ENCODE peak calls at places on chromosomes 4 and X, in five cellular contexts. One of them, this sample, is unnamed.

GRCh38 chrX:9677098-9677739 is 88.4 kb downstream of the GPR143 start:
- DNase-seq in activated T-helper 1 cell treated with anti-CD3 and anti-CD28 coated beads, Interleukin-12 subunit alpha, Interleukin-12 subunit beta, Interleukin-2, Interleukin-4 antibody, amounts not matched to agents 30 ng/mL and 10 ng/mL and 1 ng/mL, durations not matched to agents 14 hours and 24 hours and 36 hours: peak; percentile 37
- DNase-seq in sciatic nerve: no peak
- DNase-seq in activated naive CD4-positive, alpha-beta T cell treated with anti-CD3 and anti-CD28 coated beads for 36 hours: peak; percentile 51
- DNase-seq in GM23248: peak; percentile 23
- DNase-seq in this sample: no peak

GRCh38 chr4:23572382-23572781 is 317.5 kb downstream of the PPARGC1A start:
- DNase-seq in activated T-helper 1 cell treated with anti-CD3 and anti-CD28 coated beads, Interleukin-12 subunit alpha, Interleukin-12 subunit beta, Interleukin-2, Interleukin-4 antibody, amounts not matched to agents 30 ng/mL and 10 ng/mL and 1 ng/mL, durations not matched to agents 14 hours and 24 hours and 36 hours: no peak
- DNase-seq in sciatic nerve: no peak
- DNase-seq in activated naive CD4-positive, alpha-beta T cell treated with anti-CD3 and anti-CD28 coated beads for 36 hours: no peak
- DNase-seq in GM23248: no peak
- DNase-seq in this sample: no peak

GRCh38 chrX:33336783-33337182 is 125.4 kb upstream of the DMD start:
- DNase-seq in activated T-helper 1 cell treated with anti-CD3 and anti-CD28 coated beads, Interleukin-12 subunit alpha, Interleukin-12 subunit beta, Interleukin-2, Interleukin-4 antibody, amounts not matched to agents 30 ng/mL and 10 ng/mL and 1 ng/mL, durations not matched to agents 14 hours and 24 hours and 36 hours: no peak
- DNase-seq in sciatic nerve: no peak
- DNase-seq in activated naive CD4-positive, alpha-beta T cell treated with anti-CD3 and anti-CD28 coated beads for 36 hours: no peak
- DNase-seq in GM23248: peak; percentile 1
- DNase-seq in this sample: peak; percentile 18

GRCh38 chr4:77734928-77735327 is 84.2 kb downstream of the CNOT6L start:
- DNase-seq in activated T-helper 1 cell treated with anti-CD3 and anti-CD28 coated beads, Interleukin-12 subunit alpha, Interleukin-12 subunit beta, Interleukin-2, Interleukin-4 antibody, amounts not matched to agents 30 ng/mL and 10 ng/mL and 1 ng/mL, durations not matched to agents 14 hours and 24 hours and 36 hours: peak; percentile 50
- DNase-seq in sciatic nerve: no peak
- DNase-seq in activated naive CD4-positive, alpha-beta T cell treated with anti-CD3 and anti-CD28 coated beads for 36 hours: peak; percentile 49
- DNase-seq in GM23248: peak; percentile 29
- DNase-seq in this sample: peak; percentile 83

GRCh38 chr4:88791274-88791673 is 93.6 kb upstream of the NAP1L5 start:
- DNase-seq in activated T-helper 1 cell treated with anti-CD3 and anti-CD28 coated beads, Interleukin-12 subunit alpha, Interleukin-12 subunit beta, Interleukin-2, Interleukin-4 antibody, amounts not matched to agents 30 ng/mL and 10 ng/mL and 1 ng/mL, durations not matched to agents 14 hours and 24 hours and 36 hours: no peak
- DNase-seq in sciatic nerve: no peak
- DNase-seq in activated naive CD4-positive, alpha-beta T cell treated with anti-CD3 and anti-CD28 coated beads for 36 hours: no peak
- DNase-seq in GM23248: peak; percentile 63
- DNase-seq in this sample: no peak

GRCh38 chrX:123648028-123648810 is 84.6 kb downstream of the THOC2 start:
- DNase-seq in activated T-helper 1 cell treated with anti-CD3 and anti-CD28 coated beads, Interleukin-12 subunit alpha, Interleukin-12 subunit beta, Interleukin-2, Interleukin-4 antibody, amounts not matched to agents 30 ng/mL and 10 ng/mL and 1 ng/mL, durations not matched to agents 14 hours and 24 hours and 36 hours: peak; percentile 12
- DNase-seq in sciatic nerve: no peak
- DNase-seq in activated naive CD4-positive, alpha-beta T cell treated with anti-CD3 and anti-CD28 coated beads for 36 hours: peak; percentile 54
- DNase-seq in GM23248: peak; percentile 44
- DNase-seq in this sample: no peak

GRCh38 chr4:5101571-5101970 is 50.3 kb downstream of the STK32B start:
- DNase-seq in activated T-helper 1 cell treated with anti-CD3 and anti-CD28 coated beads, Interleukin-12 subunit alpha, Interleukin-12 subunit beta, Interleukin-2, Interleukin-4 antibody, amounts not matched to agents 30 ng/mL and 10 ng/mL and 1 ng/mL, durations not matched to agents 14 hours and 24 hours and 36 hours: no peak
- DNase-seq in sciatic nerve: no peak
- DNase-seq in activated naive CD4-positive, alpha-beta T cell treated with anti-CD3 and anti-CD28 coated beads for 36 hours: no peak
- DNase-seq in GM23248: no peak
- DNase-seq in this sample: no peak

GRCh38 chr4:182918044-182918607 is 940 bp upstream of the DCTD start:
- DNase-seq in activated T-helper 1 cell treated with anti-CD3 and anti-CD28 coated beads, Interleukin-12 subunit alpha, Interleukin-12 subunit beta, Interleukin-2, Interleukin-4 antibody, amounts not matched to agents 30 ng/mL and 10 ng/mL and 1 ng/mL, durations not matched to agents 14 hours and 24 hours and 36 hours: no peak
- DNase-seq in sciatic nerve: no peak
- DNase-seq in activated naive CD4-positive, alpha-beta T cell treated with anti-CD3 and anti-CD28 coated beads for 36 hours: no peak
- DNase-seq in GM23248: peak; percentile 28
- DNase-seq in this sample: no peak

GRCh38 chrX:41086627-41086932 is 1.3 kb downstream of the USP9X start:
- DNase-seq in activated T-helper 1 cell treated with anti-CD3 and anti-CD28 coated beads, Interleukin-12 subunit alpha, Interleukin-12 subunit beta, Interleukin-2, Interleukin-4 antibody, amounts not matched to agents 30 ng/mL and 10 ng/mL and 1 ng/mL, durations not matched to agents 14 hours and 24 hours and 36 hours: no peak
- DNase-seq in sciatic nerve: no peak
- DNase-seq in activated naive CD4-positive, alpha-beta T cell treated with anti-CD3 and anti-CD28 coated beads for 36 hours: peak; percentile 52
- DNase-seq in GM23248: no peak
- DNase-seq in this sample: no peak

GRCh38 chrX:148288451-148288850 is 212.0 kb upstream of the AFF2 start:
- DNase-seq in activated T-helper 1 cell treated with anti-CD3 and anti-CD28 coated beads, Interleukin-12 subunit alpha, Interleukin-12 subunit beta, Interleukin-2, Interleukin-4 antibody, amounts not matched to agents 30 ng/mL and 10 ng/mL and 1 ng/mL, durations not matched to agents 14 hours and 24 hours and 36 hours: no peak
- DNase-seq in sciatic nerve: no peak
- DNase-seq in activated naive CD4-positive, alpha-beta T cell treated with anti-CD3 and anti-CD28 coated beads for 36 hours: no peak
- DNase-seq in GM23248: no peak
- DNase-seq in this sample: no peak

GRCh38 chrX:8724176-8724757 is 7.7 kb downstream of the ANOS1 start:
- DNase-seq in activated T-helper 1 cell treated with anti-CD3 and anti-CD28 coated beads, Interleukin-12 subunit alpha, Interleukin-12 subunit beta, Interleukin-2, Interleukin-4 antibody, amounts not matched to agents 30 ng/mL and 10 ng/mL and 1 ng/mL, durations not matched to agents 14 hours and 24 hours and 36 hours: no peak
- DNase-seq in sciatic nerve: no peak
- DNase-seq in activated naive CD4-positive, alpha-beta T cell treated with anti-CD3 and anti-CD28 coated beads for 36 hours: no peak
- DNase-seq in GM23248: no peak
- DNase-seq in this sample: no peak

GRCh38 chrX:39721570-39722279 is 376.0 kb downstream of the BCOR start:
- DNase-seq in activated T-helper 1 cell treated with anti-CD3 and anti-CD28 coated beads, Interleukin-12 subunit alpha, Interleukin-12 subunit beta, Interleukin-2, Interleukin-4 antibody, amounts not matched to agents 30 ng/mL and 10 ng/mL and 1 ng/mL, durations not matched to agents 14 hours and 24 hours and 36 hours: no peak
- DNase-seq in sciatic nerve: no peak
- DNase-seq in activated naive CD4-positive, alpha-beta T cell treated with anti-CD3 and anti-CD28 coated beads for 36 hours: no peak
- DNase-seq in GM23248: peak; percentile 60
- DNase-seq in this sample: no peak

GRCh38 chr4:71473541-71474240 is 134.9 kb downstream of the SLC4A4 start:
- DNase-seq in activated T-helper 1 cell treated with anti-CD3 and anti-CD28 coated beads, Interleukin-12 subunit alpha, Interleukin-12 subunit beta, Interleukin-2, Interleukin-4 antibody, amounts not matched to agents 30 ng/mL and 10 ng/mL and 1 ng/mL, durations not matched to agents 14 hours and 24 hours and 36 hours: no peak
- DNase-seq in sciatic nerve: no peak
- DNase-seq in activated naive CD4-positive, alpha-beta T cell treated with anti-CD3 and anti-CD28 coated beads for 36 hours: no peak
- DNase-seq in GM23248: peak; percentile 28
- DNase-seq in this sample: no peak

GRCh38 chr4:55358246-55358645 is 12.2 kb downstream of the SRD5A3 start:
- DNase-seq in activated T-helper 1 cell treated with anti-CD3 and anti-CD28 coated beads, Interleukin-12 subunit alpha, Interleukin-12 subunit beta, Interleukin-2, Interleukin-4 antibody, amounts not matched to agents 30 ng/mL and 10 ng/mL and 1 ng/mL, durations not matched to agents 14 hours and 24 hours and 36 hours: no peak
- DNase-seq in sciatic nerve: no peak
- DNase-seq in activated naive CD4-positive, alpha-beta T cell treated with anti-CD3 and anti-CD28 coated beads for 36 hours: no peak
- DNase-seq in GM23248: no peak
- DNase-seq in this sample: no peak

GRCh38 chr4:113657834-113658233 is 103.7 kb downstream of the CAMK2D start:
- DNase-seq in activated T-helper 1 cell treated with anti-CD3 and anti-CD28 coated beads, Interleukin-12 subunit alpha, Interleukin-12 subunit beta, Interleukin-2, Interleukin-4 antibody, amounts not matched to agents 30 ng/mL and 10 ng/mL and 1 ng/mL, durations not matched to agents 14 hours and 24 hours and 36 hours: no peak
- DNase-seq in sciatic nerve: no peak
- DNase-seq in activated naive CD4-positive, alpha-beta T cell treated with anti-CD3 and anti-CD28 coated beads for 36 hours: no peak
- DNase-seq in GM23248: peak; percentile 46
- DNase-seq in this sample: no peak

GRCh38 chr4:152870605-152871004 is 65.5 kb upstream of the FHDC1 start:
- DNase-seq in activated T-helper 1 cell treated with anti-CD3 and anti-CD28 coated beads, Interleukin-12 subunit alpha, Interleukin-12 subunit beta, Interleukin-2, Interleukin-4 antibody, amounts not matched to agents 30 ng/mL and 10 ng/mL and 1 ng/mL, durations not matched to agents 14 hours and 24 hours and 36 hours: no peak
- DNase-seq in sciatic nerve: no peak
- DNase-seq in activated naive CD4-positive, alpha-beta T cell treated with anti-CD3 and anti-CD28 coated beads for 36 hours: no peak
- DNase-seq in GM23248: no peak
- DNase-seq in this sample: no peak

GRCh38 chrX:143571521-143571920 is 54.2 kb upstream of the SPANXN3 start:
- DNase-seq in activated T-helper 1 cell treated with anti-CD3 and anti-CD28 coated beads, Interleukin-12 subunit alpha, Interleukin-12 subunit beta, Interleukin-2, Interleukin-4 antibody, amounts not matched to agents 30 ng/mL and 10 ng/mL and 1 ng/mL, durations not matched to agents 14 hours and 24 hours and 36 hours: no peak
- DNase-seq in sciatic nerve: no peak
- DNase-seq in activated naive CD4-positive, alpha-beta T cell treated with anti-CD3 and anti-CD28 coated beads for 36 hours: no peak
- DNase-seq in GM23248: no peak
- DNase-seq in this sample: no peak

GRCh38 chr4:170001688-170002267 is 24.4 kb downstream of the MFAP3L start:
- DNase-seq in activated T-helper 1 cell treated with anti-CD3 and anti-CD28 coated beads, Interleukin-12 subunit alpha, Interleukin-12 subunit beta, Interleukin-2, Interleukin-4 antibody, amounts not matched to agents 30 ng/mL and 10 ng/mL and 1 ng/mL, durations not matched to agents 14 hours and 24 hours and 36 hours: no peak
- DNase-seq in sciatic nerve: no peak
- DNase-seq in activated naive CD4-positive, alpha-beta T cell treated with anti-CD3 and anti-CD28 coated beads for 36 hours: no peak
- DNase-seq in GM23248: no peak
- DNase-seq in this sample: no peak

GRCh38 chr4:16225681-16225995 is 633 bp downstream of the TAPT1 start:
- DNase-seq in activated T-helper 1 cell treated with anti-CD3 and anti-CD28 coated beads, Interleukin-12 subunit alpha, Interleukin-12 subunit beta, Interleukin-2, Interleukin-4 antibody, amounts not matched to agents 30 ng/mL and 10 ng/mL and 1 ng/mL, durations not matched to agents 14 hours and 24 hours and 36 hours: no peak
- DNase-seq in sciatic nerve: no peak
- DNase-seq in activated naive CD4-positive, alpha-beta T cell treated with anti-CD3 and anti-CD28 coated beads for 36 hours: no peak
- DNase-seq in GM23248: no peak
- DNase-seq in this sample: no peak

GRCh38 chr4:77157859-77158486 is 966 bp downstream of the CCNG2 start:
- DNase-seq in activated T-helper 1 cell treated with anti-CD3 and anti-CD28 coated beads, Interleukin-12 subunit alpha, Interleukin-12 subunit beta, Interleukin-2, Interleukin-4 antibody, amounts not matched to agents 30 ng/mL and 10 ng/mL and 1 ng/mL, durations not matched to agents 14 hours and 24 hours and 36 hours: peak; percentile 70
- DNase-seq in sciatic nerve: peak; percentile 94
- DNase-seq in activated naive CD4-positive, alpha-beta T cell treated with anti-CD3 and anti-CD28 coated beads for 36 hours: peak; percentile 79
- DNase-seq in GM23248: peak; percentile 93
- DNase-seq in this sample: peak; percentile 74

GRCh38 chr4:86117781-86118302 is 242.0 kb downstream of the MAPK10 start:
- DNase-seq in activated T-helper 1 cell treated with anti-CD3 and anti-CD28 coated beads, Interleukin-12 subunit alpha, Interleukin-12 subunit beta, Interleukin-2, Interleukin-4 antibody, amounts not matched to agents 30 ng/mL and 10 ng/mL and 1 ng/mL, durations not matched to agents 14 hours and 24 hours and 36 hours: no peak
- DNase-seq in sciatic nerve: no peak
- DNase-seq in activated naive CD4-positive, alpha-beta T cell treated with anti-CD3 and anti-CD28 coated beads for 36 hours: no peak
- DNase-seq in GM23248: peak; percentile 94
- DNase-seq in this sample: no peak

GRCh38 chr4:69058410-69059059 is 37.7 kb upstream of the UGT2B7 start:
- DNase-seq in activated T-helper 1 cell treated with anti-CD3 and anti-CD28 coated beads, Interleukin-12 subunit alpha, Interleukin-12 subunit beta, Interleukin-2, Interleukin-4 antibody, amounts not matched to agents 30 ng/mL and 10 ng/mL and 1 ng/mL, durations not matched to agents 14 hours and 24 hours and 36 hours: no peak
- DNase-seq in sciatic nerve: no peak
- DNase-seq in activated naive CD4-positive, alpha-beta T cell treated with anti-CD3 and anti-CD28 coated beads for 36 hours: no peak
- DNase-seq in GM23248: no peak
- DNase-seq in this sample: no peak

GRCh38 chrX:70134116-70134477 is 850 bp downstream of the IGBP1 start:
- DNase-seq in activated T-helper 1 cell treated with anti-CD3 and anti-CD28 coated beads, Interleukin-12 subunit alpha, Interleukin-12 subunit beta, Interleukin-2, Interleukin-4 antibody, amounts not matched to agents 30 ng/mL and 10 ng/mL and 1 ng/mL, durations not matched to agents 14 hours and 24 hours and 36 hours: no peak
- DNase-seq in sciatic nerve: no peak
- DNase-seq in activated naive CD4-positive, alpha-beta T cell treated with anti-CD3 and anti-CD28 coated beads for 36 hours: no peak
- DNase-seq in GM23248: peak; percentile 49
- DNase-seq in this sample: peak; percentile 14

GRCh38 chrX:155235891-155236290 is 19.6 kb downstream of the VBP1 start:
- DNase-seq in activated T-helper 1 cell treated with anti-CD3 and anti-CD28 coated beads, Interleukin-12 subunit alpha, Interleukin-12 subunit beta, Interleukin-2, Interleukin-4 antibody, amounts not matched to agents 30 ng/mL and 10 ng/mL and 1 ng/mL, durations not matched to agents 14 hours and 24 hours and 36 hours: no peak
- DNase-seq in sciatic nerve: no peak
- DNase-seq in activated naive CD4-positive, alpha-beta T cell treated with anti-CD3 and anti-CD28 coated beads for 36 hours: no peak
- DNase-seq in GM23248: no peak
- DNase-seq in this sample: no peak

GRCh38 chr4:156923525-156923924 is 48.1 kb downstream of the PDGFC start:
- DNase-seq in activated T-helper 1 cell treated with anti-CD3 and anti-CD28 coated beads, Interleukin-12 subunit alpha, Interleukin-12 subunit beta, Interleukin-2, Interleukin-4 antibody, amounts not matched to agents 30 ng/mL and 10 ng/mL and 1 ng/mL, durations not matched to agents 14 hours and 24 hours and 36 hours: no peak
- DNase-seq in sciatic nerve: no peak
- DNase-seq in activated naive CD4-positive, alpha-beta T cell treated with anti-CD3 and anti-CD28 coated beads for 36 hours: no peak
- DNase-seq in GM23248: no peak
- DNase-seq in this sample: no peak

GRCh38 chr4:10746371-10747143 is 62.0 kb upstream of the CLNK start:
- DNase-seq in activated T-helper 1 cell treated with anti-CD3 and anti-CD28 coated beads, Interleukin-12 subunit alpha, Interleukin-12 subunit beta, Interleukin-2, Interleukin-4 antibody, amounts not matched to agents 30 ng/mL and 10 ng/mL and 1 ng/mL, durations not matched to agents 14 hours and 24 hours and 36 hours: no peak
- DNase-seq in sciatic nerve: no peak
- DNase-seq in activated naive CD4-positive, alpha-beta T cell treated with anti-CD3 and anti-CD28 coated beads for 36 hours: no peak
- DNase-seq in GM23248: peak; percentile 39
- DNase-seq in this sample: no peak

GRCh38 chr4:17238633-17239032 is 273.3 kb downstream of the QDPR start:
- DNase-seq in activated T-helper 1 cell treated with anti-CD3 and anti-CD28 coated beads, Interleukin-12 subunit alpha, Interleukin-12 subunit beta, Interleukin-2, Interleukin-4 antibody, amounts not matched to agents 30 ng/mL and 10 ng/mL and 1 ng/mL, durations not matched to agents 14 hours and 24 hours and 36 hours: no peak
- DNase-seq in sciatic nerve: no peak
- DNase-seq in activated naive CD4-positive, alpha-beta T cell treated with anti-CD3 and anti-CD28 coated beads for 36 hours: no peak
- DNase-seq in GM23248: no peak
- DNase-seq in this sample: no peak

GRCh38 chr4:156576946-156577345 is 394.7 kb downstream of the PDGFC start:
- DNase-seq in activated T-helper 1 cell treated with anti-CD3 and anti-CD28 coated beads, Interleukin-12 subunit alpha, Interleukin-12 subunit beta, Interleukin-2, Interleukin-4 antibody, amounts not matched to agents 30 ng/mL and 10 ng/mL and 1 ng/mL, durations not matched to agents 14 hours and 24 hours and 36 hours: no peak
- DNase-seq in sciatic nerve: no peak
- DNase-seq in activated naive CD4-positive, alpha-beta T cell treated with anti-CD3 and anti-CD28 coated beads for 36 hours: no peak
- DNase-seq in GM23248: no peak
- DNase-seq in this sample: no peak

GRCh38 chrX:103442536-103442901 is 66.2 kb downstream of the BEX3 start:
- DNase-seq in activated T-helper 1 cell treated with anti-CD3 and anti-CD28 coated beads, Interleukin-12 subunit alpha, Interleukin-12 subunit beta, Interleukin-2, Interleukin-4 antibody, amounts not matched to agents 30 ng/mL and 10 ng/mL and 1 ng/mL, durations not matched to agents 14 hours and 24 hours and 36 hours: no peak
- DNase-seq in sciatic nerve: no peak
- DNase-seq in activated naive CD4-positive, alpha-beta T cell treated with anti-CD3 and anti-CD28 coated beads for 36 hours: no peak
- DNase-seq in GM23248: peak; percentile 47
- DNase-seq in this sample: no peak

GRCh38 chr4:80566203-80566872 is 230.8 kb downstream of the CFAP299 start:
- DNase-seq in activated T-helper 1 cell treated with anti-CD3 and anti-CD28 coated beads, Interleukin-12 subunit alpha, Interleukin-12 subunit beta, Interleukin-2, Interleukin-4 antibody, amounts not matched to agents 30 ng/mL and 10 ng/mL and 1 ng/mL, durations not matched to agents 14 hours and 24 hours and 36 hours: no peak
- DNase-seq in sciatic nerve: no peak
- DNase-seq in activated naive CD4-positive, alpha-beta T cell treated with anti-CD3 and anti-CD28 coated beads for 36 hours: no peak
- DNase-seq in GM23248: peak; percentile 20
- DNase-seq in this sample: no peak

GRCh38 chr4:98747659-98748091 is 89.3 kb upstream of the TSPAN5 start:
- DNase-seq in activated T-helper 1 cell treated with anti-CD3 and anti-CD28 coated beads, Interleukin-12 subunit alpha, Interleukin-12 subunit beta, Interleukin-2, Interleukin-4 antibody, amounts not matched to agents 30 ng/mL and 10 ng/mL and 1 ng/mL, durations not matched to agents 14 hours and 24 hours and 36 hours: no peak
- DNase-seq in sciatic nerve: no peak
- DNase-seq in activated naive CD4-positive, alpha-beta T cell treated with anti-CD3 and anti-CD28 coated beads for 36 hours: no peak
- DNase-seq in GM23248: no peak
- DNase-seq in this sample: no peak

GRCh38 chrX:17741123-17741511 is 3.8 kb downstream of the SCML1 start:
- DNase-seq in activated T-helper 1 cell treated with anti-CD3 and anti-CD28 coated beads, Interleukin-12 subunit alpha, Interleukin-12 subunit beta, Interleukin-2, Interleukin-4 antibody, amounts not matched to agents 30 ng/mL and 10 ng/mL and 1 ng/mL, durations not matched to agents 14 hours and 24 hours and 36 hours: no peak
- DNase-seq in sciatic nerve: no peak
- DNase-seq in activated naive CD4-positive, alpha-beta T cell treated with anti-CD3 and anti-CD28 coated beads for 36 hours: no peak
- DNase-seq in GM23248: no peak
- DNase-seq in this sample: no peak

GRCh38 chr4:24928708-24929107 is 15.9 kb upstream of the CCDC149 start:
- DNase-seq in activated T-helper 1 cell treated with anti-CD3 and anti-CD28 coated beads, Interleukin-12 subunit alpha, Interleukin-12 subunit beta, Interleukin-2, Interleukin-4 antibody, amounts not matched to agents 30 ng/mL and 10 ng/mL and 1 ng/mL, durations not matched to agents 14 hours and 24 hours and 36 hours: no peak
- DNase-seq in sciatic nerve: no peak
- DNase-seq in activated naive CD4-positive, alpha-beta T cell treated with anti-CD3 and anti-CD28 coated beads for 36 hours: no peak
- DNase-seq in GM23248: no peak
- DNase-seq in this sample: peak; percentile 64

GRCh38 chrX:37599735-37600134 is 28.3 kb downstream of the LANCL3 start:
- DNase-seq in activated T-helper 1 cell treated with anti-CD3 and anti-CD28 coated beads, Interleukin-12 subunit alpha, Interleukin-12 subunit beta, Interleukin-2, Interleukin-4 antibody, amounts not matched to agents 30 ng/mL and 10 ng/mL and 1 ng/mL, durations not matched to agents 14 hours and 24 hours and 36 hours: no peak
- DNase-seq in sciatic nerve: no peak
- DNase-seq in activated naive CD4-positive, alpha-beta T cell treated with anti-CD3 and anti-CD28 coated beads for 36 hours: no peak
- DNase-seq in GM23248: no peak
- DNase-seq in this sample: no peak

GRCh38 chr4:102616661-102617060 is 115.5 kb downstream of the NFKB1 start:
- DNase-seq in activated T-helper 1 cell treated with anti-CD3 and anti-CD28 coated beads, Interleukin-12 subunit alpha, Interleukin-12 subunit beta, Interleukin-2, Interleukin-4 antibody, amounts not matched to agents 30 ng/mL and 10 ng/mL and 1 ng/mL, durations not matched to agents 14 hours and 24 hours and 36 hours: no peak
- DNase-seq in sciatic nerve: no peak
- DNase-seq in activated naive CD4-positive, alpha-beta T cell treated with anti-CD3 and anti-CD28 coated beads for 36 hours: peak; percentile 48
- DNase-seq in GM23248: no peak
- DNase-seq in this sample: no peak

GRCh38 chr4:11130195-11130975 is 298.3 kb downstream of the HS3ST1 start:
- DNase-seq in activated T-helper 1 cell treated with anti-CD3 and anti-CD28 coated beads, Interleukin-12 subunit alpha, Interleukin-12 subunit beta, Interleukin-2, Interleukin-4 antibody, amounts not matched to agents 30 ng/mL and 10 ng/mL and 1 ng/mL, durations not matched to agents 14 hours and 24 hours and 36 hours: no peak
- DNase-seq in sciatic nerve: no peak
- DNase-seq in activated naive CD4-positive, alpha-beta T cell treated with anti-CD3 and anti-CD28 coated beads for 36 hours: no peak
- DNase-seq in GM23248: peak; percentile 8
- DNase-seq in this sample: no peak

GRCh38 chrX:44874481-44875184 is 1.6 kb downstream of the KDM6A start:
- DNase-seq in activated T-helper 1 cell treated with anti-CD3 and anti-CD28 coated beads, Interleukin-12 subunit alpha, Interleukin-12 subunit beta, Interleukin-2, Interleukin-4 antibody, amounts not matched to agents 30 ng/mL and 10 ng/mL and 1 ng/mL, durations not matched to agents 14 hours and 24 hours and 36 hours: peak; percentile 3
- DNase-seq in sciatic nerve: no peak
- DNase-seq in activated naive CD4-positive, alpha-beta T cell treated with anti-CD3 and anti-CD28 coated beads for 36 hours: peak; percentile 52
- DNase-seq in GM23248: peak; percentile 66
- DNase-seq in this sample: no peak

GRCh38 chr4:165726831-165727230 is 146.2 kb upstream of the TLL1 start:
- DNase-seq in activated T-helper 1 cell treated with anti-CD3 and anti-CD28 coated beads, Interleukin-12 subunit alpha, Interleukin-12 subunit beta, Interleukin-2, Interleukin-4 antibody, amounts not matched to agents 30 ng/mL and 10 ng/mL and 1 ng/mL, durations not matched to agents 14 hours and 24 hours and 36 hours: no peak
- DNase-seq in sciatic nerve: no peak
- DNase-seq in activated naive CD4-positive, alpha-beta T cell treated with anti-CD3 and anti-CD28 coated beads for 36 hours: no peak
- DNase-seq in GM23248: no peak
- DNase-seq in this sample: no peak

GRCh38 chr4:189785257-189785656 is 155.4 kb upstream of the FRG1 start:
- DNase-seq in activated T-helper 1 cell treated with anti-CD3 and anti-CD28 coated beads, Interleukin-12 subunit alpha, Interleukin-12 subunit beta, Interleukin-2, Interleukin-4 antibody, amounts not matched to agents 30 ng/mL and 10 ng/mL and 1 ng/mL, durations not matched to agents 14 hours and 24 hours and 36 hours: no peak
- DNase-seq in sciatic nerve: no peak
- DNase-seq in activated naive CD4-positive, alpha-beta T cell treated with anti-CD3 and anti-CD28 coated beads for 36 hours: no peak
- DNase-seq in GM23248: no peak
- DNase-seq in this sample: no peak

This sample was measured in HL-60.